ENCODE peak calls at places on chromosomes 7 and 10, in four cellular contexts. H is T-cell; P is CD8-positive, alpha-beta T cell; G is Calu3. S is an unnamed sample.

GRCh38 chr10:51743146-51743545 is 43.8 kb upstream of the CSTF2T start:
- DNase-seq in G (no peak), H (no peak), P (no peak), S (no peak)

GRCh38 chr7:35729061-35729783 is 34.3 kb upstream of the HERPUD2 start:
- DNase-seq in P (peak), H (peak), G (no peak), S (peak)

GRCh38 chr7:13577566-13578145 is 411.8 kb downstream of the ETV1 start:
- DNase-seq in P (no peak), H (no peak), G (no peak), S (no peak)

GRCh38 chr10:133456041-133456951 is 2.6 kb downstream of the SCART1 start:
- DNase-seq in P (no peak), H (no peak), G (no peak), S (no peak)

GRCh38 chr7:155793720-155794119 is 18.5 kb downstream of the SHH start:
- DNase-seq in G (no peak), P (no peak), H (no peak), S (no peak)

GRCh38 chr10:112227331-112227961 is 43.9 kb upstream of the GPAM start:
- DNase-seq in H (no peak), G (peak), P (no peak), S (no peak)

GRCh38 chr7:137670521-137671064 is 176.2 kb downstream of the DGKI start:
- DNase-seq in H (no peak), G (no peak), P (no peak), S (no peak)

GRCh38 chr7:9600974-9601373 is 1167.6 kb downstream of the NXPH1 start:
- DNase-seq in H (no peak), G (peak), P (no peak), S (no peak)

GRCh38 chr10:24215193-24215592 is 6.3 kb downstream of the KIAA1217 start:
- DNase-seq in G (no peak), H (no peak), P (no peak), S (no peak)

GRCh38 chr7:45890902-45891461 is 2.7 kb downstream of the IGFBP1 start:
- DNase-seq in P (no peak), G (peak), H (no peak), S (no peak)

GRCh38 chr7:73906874-73907273 is 45.9 kb downstream of the TMEM270 start:
- DNase-seq in P (no peak), H (no peak), G (no peak), S (no peak)

GRCh38 chr10:1147810-1148209 is 91.6 kb downstream of the WDR37 start:
- DNase-seq in G (no peak), P (no peak), H (no peak), S (no peak)

GRCh38 chr10:130932326-130933007 is 379.1 kb downstream of the TCERG1L start:
- DNase-seq in P (no peak), G (no peak), H (no peak), S (no peak)

GRCh38 chr7:153193144-153193595 is 433.6 kb downstream of the ACTR3B start:
- DNase-seq in P (no peak), H (no peak), G (no peak), S (no peak)

GRCh38 chr10:14617125-14617524 is 157.6 kb downstream of the FAM107B start:
- DNase-seq in H (no peak), G (no peak), P (no peak), S (no peak)

GRCh38 chr10:45373783-45374450 is at the start of gene ALOX5:
- DNase-seq in G (peak), H (no peak), P (no peak), S (peak)

GRCh38 chr10:26799342-26799741 is 61.4 kb downstream of the ABI1 start:
- DNase-seq in H (peak), G (no peak), P (no peak), S (peak)

GRCh38 chr10:130708465-130708864 is 572.3 kb downstream of the GLRX3 start:
- DNase-seq in P (no peak), H (no peak), G (no peak), S (no peak)

GRCh38 chr10:88934900-88935672 is 17.5 kb downstream of the ACTA2 start:
- DNase-seq in P (peak), G (peak), H (peak), S (peak)

GRCh38 chr7:159099217-159099655 is 45.4 kb downstream of the VIPR2 start:
- DNase-seq in P (no peak), G (no peak), H (no peak), S (no peak)

GRCh38 chr10:28434063-28434462 is 98.9 kb upstream of the WAC start:
- DNase-seq in H (no peak), G (no peak), P (no peak), S (no peak)

GRCh38 chr10:78044179-78044578 is 10.5 kb downstream of the RPS24 start:
- DNase-seq in P (no peak), H (no peak), G (no peak), S (no peak)

GRCh38 chr7:112202819-112203218 is 3.4 kb downstream of the DOCK4 start:
- DNase-seq in G (no peak), H (peak), P (peak), S (peak)

S was measured in CD4-positive, alpha-beta memory T cell.